ENCODE peak calls at places on chromosomes 16 and 17, in eight cellular contexts. N is mammary epithelial cell; I is AG04450; X is activated naive CD8-positive, alpha-beta T cell treated with anti-CD3 and anti-CD28 coated beads for 36 hours; Q is NCI-H524 treated with DMSO at 0.1 percent for 48 hours; F is uterus; M is WTC11; A is Kasumi-1. R is an unnamed sample.

GRCh38 chr17:8162232-8162996 is at the start of gene VAMP2:
- DNase-seq in N (peak), I (no peak), X (peak), Q (no peak), F (peak), M (peak), A (no peak), R (no peak)

GRCh38 chr16:19524356-19524865 is 669 bp downstream of the CCP110 start:
- DNase-seq in N (peak), I (no peak), X (no peak), Q (no peak), F (no peak), M (no peak), A (no peak), R (no peak)

GRCh38 chr17:320139-320538 is 32.5 kb downstream of the RPH3AL start:
- DNase-seq in N (no peak), I (no peak), X (no peak), Q (no peak), F (no peak), M (no peak), A (no peak), R (no peak)

GRCh38 chr16:23119570-23119969 is 29.7 kb downstream of the USP31 start:
- DNase-seq in N (peak), I (no peak), X (no peak), Q (peak), F (no peak), M (no peak), A (no peak), R (no peak)

GRCh38 chr17:50785942-50786570 is 18.7 kb upstream of the ANKRD40CL start:
- DNase-seq in N (peak), I (peak), X (no peak), Q (no peak), F (peak), M (no peak), A (no peak), R (no peak)

GRCh38 chr17:77999413-78000173 is 41.1 kb downstream of the TNRC6C start:
- DNase-seq in N (peak), I (no peak), X (peak), Q (no peak), F (no peak), M (no peak), A (no peak), R (no peak)

GRCh38 chr17:42536372-42537155 is 523 bp downstream of the NAGLU start:
- DNase-seq in N (peak), I (peak), X (peak), Q (peak), F (peak), M (peak), A (peak), R (no peak)

GRCh38 chr17:32396343-32396742 is 46.4 kb downstream of the ZNF207 start:
- DNase-seq in N (no peak), I (no peak), X (no peak), Q (no peak), F (no peak), M (no peak), A (no peak), R (no peak)

GRCh38 chr16:1712791-1713261 is 6.8 kb downstream of the MAPK8IP3 start:
- DNase-seq in N (no peak), I (no peak), X (no peak), Q (no peak), F (no peak), M (no peak), A (peak), R (no peak)

GRCh38 chr17:68843522-68843921 is 111.7 kb downstream of the ABCA8 start:
- DNase-seq in N (no peak), I (no peak), X (no peak), Q (no peak), F (no peak), M (no peak), A (no peak), R (peak)

R was measured in epithelial cell of proximal tubule.